ENCODE peak calls at places on chromosome 6, in five cellular contexts. Q, F, Z, R and P are unnamed samples.

GRCh38 chr6:106159531-106159940 is 73.4 kb downstream of the PRDM1 start:
- DNase-seq in Z (peak; percentile 72), Q (peak; percentile 93), F (no peak), R (no peak), P (no peak)

GRCh38 chr6:53209681-53210080 is 61.0 kb upstream of the GCM1 start:
- DNase-seq in F (no peak), Z (no peak), R (no peak), Q (no peak), P (no peak)

GRCh38 chr6:104955927-104956662 is 812 bp upstream of the LIN28B start:
- DNase-seq in F (no peak), Z (no peak), Q (no peak), R (no peak), P (no peak)

GRCh38 chr6:16322666-16323312 is 84.4 kb downstream of the GMPR start:
- DNase-seq in R (no peak), Q (peak; percentile 87), Z (no peak), F (peak; percentile 65), P (peak; percentile 62)

GRCh38 chr6:90369651-90370050 is 73.0 kb upstream of the BACH2 start:
- DNase-seq in F (no peak), R (no peak), Z (no peak), Q (no peak), P (no peak)

GRCh38 chr6:73308712-73309533 is 45.2 kb downstream of the DPPA5 start:
- DNase-seq in Q (no peak), Z (peak; percentile 47), F (no peak), R (no peak), P (no peak)

GRCh38 chr6:98824163-98824906 is 10.0 kb upstream of the POU3F2 start:
- DNase-seq in R (no peak), Z (no peak), F (no peak), Q (no peak), P (no peak)

GRCh38 chr6:55069132-55069781 is 105.1 kb upstream of the HCRTR2 start:
- DNase-seq in Z (no peak), R (no peak), F (no peak), Q (peak; percentile 53), P (no peak)

GRCh38 chr6:52102330-52102932 is 15.0 kb upstream of the PKHD1 start:
- DNase-seq in R (no peak), Q (no peak), Z (no peak), F (no peak), P (no peak)

GRCh38 chr6:15481892-15482291 is 180.9 kb downstream of the DTNBP1 start:
- DNase-seq in Z (no peak), F (no peak), Q (no peak), R (no peak), P (no peak)

GRCh38 chr6:54428437-54428836 is 120.2 kb downstream of the TINAG start:
- DNase-seq in F (no peak), Z (no peak), R (no peak), Q (no peak), P (no peak)

GRCh38 chr6:130943738-130944137 is 116.5 kb downstream of the SMLR1 start:
- DNase-seq in F (no peak), Z (peak; percentile 24), R (no peak), Q (no peak), P (no peak)

GRCh38 chr6:158793432-158793831 is 25.7 kb downstream of the EZR start:
- DNase-seq in Z (peak; percentile 68), R (no peak), F (no peak), Q (peak; percentile 61), P (peak; percentile 3)

GRCh38 chr6:156839591-156840001 is 62.4 kb downstream of the ARID1B start:
- DNase-seq in F (peak; percentile 46), Z (no peak), R (no peak), Q (no peak), P (no peak)

GRCh38 chr6:38640216-38640909 is 634 bp upstream of the BTBD9 start:
- DNase-seq in Q (no peak), Z (peak; percentile 50), F (no peak), R (no peak), P (no peak)

GRCh38 chr6:46838033-46838432 is 44.8 kb downstream of the MEP1A start:
- DNase-seq in Q (no peak), F (no peak), Z (no peak), R (no peak), P (no peak)

GRCh38 chr6:19896580-19897010 is 59.4 kb downstream of the ID4 start:
- DNase-seq in F (no peak), Z (no peak), Q (no peak), R (peak; percentile 52), P (no peak)

GRCh38 chr6:159977242-159978214 is 8.6 kb downstream of the IGF2R start:
- DNase-seq in Z (no peak), R (no peak), Q (no peak), F (peak; percentile 79), P (no peak)

GRCh38 chr6:34225551-34225950 is 11.1 kb upstream of the HMGA1 start:
- DNase-seq in Q (no peak), F (no peak), R (no peak), Z (peak; percentile 1), P (no peak)

GRCh38 chr6:157226761-157227160 is 96.6 kb downstream of the TMEM242 start:
- DNase-seq in R (no peak), Z (no peak), Q (no peak), F (no peak), P (no peak)

GRCh38 chr6:111625511-111626331 is 20.0 kb upstream of the TRAF3IP2 start:
- DNase-seq in R (no peak), Z (no peak), Q (peak; percentile 45), F (peak; percentile 51), P (no peak)

GRCh38 chr6:105087571-105088211 is 92.1 kb downstream of the POPDC3 start:
- DNase-seq in F (no peak), Q (peak; percentile 38), Z (peak; percentile 75), R (no peak), P (peak; percentile 2)

GRCh38 chr6:39287601-39288000 is 26.6 kb downstream of the KCNK17 start:
- DNase-seq in F (no peak), R (no peak), Q (no peak), Z (no peak), P (no peak)

DNA sequence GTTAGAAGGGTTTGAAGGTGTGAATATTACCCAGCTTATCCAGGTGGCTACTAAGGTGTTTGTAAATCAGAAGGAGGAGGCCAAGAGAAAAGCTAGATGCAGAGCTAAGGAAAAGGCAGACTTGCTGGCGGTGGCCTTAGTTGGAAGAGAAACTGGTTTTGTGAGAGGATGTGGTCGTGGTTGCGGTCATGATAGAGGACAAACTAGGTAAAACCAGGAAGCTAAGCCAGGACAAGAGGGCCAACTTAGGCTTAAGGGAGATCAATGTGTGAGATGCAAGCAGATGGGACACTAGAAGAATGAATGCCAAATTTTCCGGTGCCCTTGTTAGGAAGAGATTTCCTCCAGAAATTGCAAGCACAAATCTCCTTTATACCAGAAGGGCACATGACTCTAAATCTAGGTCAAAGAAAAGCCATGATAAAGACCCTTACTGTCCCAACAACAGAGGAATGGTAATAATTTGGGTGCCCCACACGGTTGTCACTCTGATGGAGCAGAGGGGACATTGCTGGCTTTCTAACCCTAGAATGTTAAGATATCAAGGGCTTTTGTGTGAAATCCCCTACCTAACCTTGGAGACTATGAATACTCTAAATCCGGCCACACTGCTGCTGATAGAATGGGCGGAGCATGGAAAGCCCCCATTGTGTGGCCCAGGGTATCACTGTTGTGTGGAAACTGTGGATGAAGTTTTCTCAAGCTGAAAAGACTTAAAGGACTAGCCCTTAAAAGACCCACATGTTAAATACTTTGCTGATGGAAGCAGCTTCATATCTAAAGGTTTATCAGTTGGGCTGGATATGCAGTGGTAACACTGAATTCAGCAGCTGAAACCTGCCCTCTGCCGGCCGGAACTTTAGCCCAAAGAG is 7.8 kb downstream of the IL22RA2 start:
- DNase-seq in R (no peak), Z (no peak), Q (peak; percentile 26), F (no peak), P (peak; percentile 14)
- TF ChIP-seq CTCF in R (no peak), Z (no peak), Q (peak; percentile 76), F (no peak), P (no peak)

DNA sequence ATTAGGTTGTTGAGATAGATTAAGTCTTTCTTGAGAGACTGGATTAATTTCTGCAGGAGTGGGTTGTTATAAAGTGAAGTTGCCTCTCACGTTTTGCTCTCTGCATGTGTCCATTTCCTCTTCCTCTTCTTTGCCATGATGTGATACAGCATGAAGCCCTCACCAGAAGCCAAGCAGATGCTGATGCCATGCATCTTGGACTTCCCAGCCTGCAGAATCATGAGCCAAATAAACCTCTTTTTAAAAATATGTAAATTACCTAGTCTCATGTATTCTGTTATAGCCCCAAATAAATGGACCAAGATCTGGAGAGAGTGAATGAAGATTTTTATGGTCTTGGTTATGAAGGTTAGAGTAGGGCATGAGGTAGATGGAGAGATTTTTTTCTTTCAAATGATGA is 111.6 kb upstream of the MAN1A1 start:
- DNase-seq in Z (no peak), R (no peak), Q (no peak), F (no peak), P (no peak)
- TF ChIP-seq CTCF in Z (no peak), R (no peak), Q (no peak), F (no peak), P (no peak)

GRCh38 chr6:129478379-129478778 is 231.6 kb downstream of the ARHGAP18 start:
- DNase-seq in R (no peak), Q (no peak), Z (no peak), F (no peak), P (no peak)
- TF ChIP-seq CTCF in R (no peak), Q (no peak), Z (no peak), F (no peak), P (no peak)

DNA sequence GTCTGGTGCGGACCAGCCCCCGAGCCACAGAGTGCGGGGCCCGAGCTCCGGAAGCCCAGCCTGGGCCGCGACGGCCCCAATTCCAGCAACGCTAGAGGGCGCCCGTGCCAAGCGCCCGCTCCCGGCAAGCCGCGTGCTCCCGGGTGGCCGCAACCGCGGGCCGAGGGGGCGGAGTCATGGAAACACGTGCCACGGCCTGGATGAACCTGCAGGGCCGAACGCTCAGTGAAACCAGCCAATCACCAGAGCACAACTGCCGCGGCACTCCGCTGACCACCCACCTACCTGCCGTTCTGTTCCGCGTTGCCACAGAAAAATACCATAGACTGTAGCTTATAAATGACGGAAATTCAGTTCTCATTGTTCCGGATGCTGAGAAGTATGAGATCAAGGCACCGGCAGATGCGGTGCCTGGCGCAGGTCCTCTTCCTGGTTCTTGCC is 85.7 kb upstream of the FOXC1 start:
- DNase-seq in F (peak; percentile 36), Q (no peak), R (peak; percentile 73), Z (no peak), P (peak; percentile 64)
- TF ChIP-seq CTCF in F (no peak), Q (peak; percentile 30), R (no peak), Z (peak; percentile 62), P (peak; percentile 94)

GRCh38 chr6:41801380-41801779 is 13.9 kb downstream of the TOMM6 start:
- DNase-seq in R (no peak), Z (no peak), F (no peak), Q (peak; percentile 13), P (no peak)
- TF ChIP-seq CTCF in R (no peak), Z (peak; percentile 72), F (no peak), Q (peak; percentile 75), P (no peak)

GRCh38 chr6:108846628-108847027 is 1.6 kb upstream of the ARMC2 start:
- DNase-seq in Q (no peak), Z (peak; percentile 19), F (no peak), R (no peak), P (no peak)
- TF ChIP-seq CTCF in Q (no peak), Z (no peak), F (no peak), R (no peak), P (no peak)